ENCODE peak calls at places on chromosomes 16 and 17, in ten cellular contexts. V is right lobe of liver, Y is stomach, E is esophagus squamous epithelium, L is K562, D is uterus, R is heart left ventricle, Q is ovary, F is tibial nerve, J is transverse colon. K is an unnamed sample. For H3K36me3, the result is how much of the 10 kb centered on the place peaks cover.

GRCh38 chr16:28139530-28139929 is 72.2 kb downstream of the XPO6 start:
- DNase-seq in F (no peak), L (no peak), R (no peak), Y (no peak), Q (no peak), J (no peak), V (no peak), E (no peak), D (no peak), K (no peak)

GRCh38 chr17:28092109-28092508 is 49.6 kb downstream of the NLK start:
- DNase-seq in E (no peak), L (no peak), D (no peak), V (no peak), J (no peak), R (no peak), Q (no peak), F (no peak), Y (no peak), K (no peak)

GRCh38 chr17:51640108-51640622 is 379.8 kb downstream of the UTP18 start:
- DNase-seq in E (no peak), D (no peak), J (no peak), F (no peak), L (peak), R (no peak), Q (no peak), Y (no peak), V (no peak), K (peak)

GRCh38 chr16:13332713-13333255 is 431.4 kb downstream of the SHISA9 start:
- DNase-seq in F (no peak), V (no peak), R (no peak), D (no peak), L (no peak), J (no peak), Y (no peak), Q (no peak), E (no peak), K (no peak)

GRCh38 chr17:16443390-16444257 is 28.3 kb downstream of the TRPV2 start:
- DNase-seq in V (no peak), D (no peak), F (no peak), L (no peak), Q (no peak), E (no peak), R (no peak), Y (no peak), J (no peak), K (no peak)

GRCh38 chr17:44772308-44773024 is 13.7 kb downstream of the ADAM11 start:
- DNase-seq in J (no peak), L (no peak), F (no peak), E (no peak), R (no peak), V (no peak), D (no peak), Q (no peak), Y (no peak), K (no peak)

GRCh38 chr16:23296994-23297393 is 5.1 kb upstream of the SCNN1B start:
- DNase-seq in F (no peak), R (no peak), E (no peak), Y (peak), Q (no peak), L (peak), V (no peak), D (no peak), J (peak), K (peak)

GRCh38 chr16:17343729-17344128 is 127.0 kb downstream of the XYLT1 start:
- DNase-seq in R (no peak), L (no peak), Y (no peak), Q (no peak), F (no peak), V (no peak), J (no peak), D (no peak), E (no peak), K (no peak)

GRCh38 chr17:8152981-8153549 is 861 bp upstream of the PER1 start:
- DNase-seq in D (no peak), R (peak), Q (peak), L (peak), V (no peak), F (no peak), J (no peak), E (no peak), Y (no peak), K (no peak)

GRCh38 chr16:79334127-79334526 is 266.4 kb downstream of the MAF start:
- DNase-seq in Q (no peak), F (no peak), J (peak), E (no peak), D (no peak), V (no peak), Y (no peak), R (no peak), L (peak), K (peak)

GRCh38 chr16:5836979-5837670 is 739.5 kb upstream of the EEF2KMT start:
- DNase-seq in R (no peak), L (no peak), V (no peak), F (no peak), Y (no peak), J (no peak), E (no peak), Q (no peak), D (no peak), K (no peak)

GRCh38 chr17:12815642-12816141 is 26.4 kb downstream of the ARHGAP44 start:
- DNase-seq in V (no peak), L (no peak), J (no peak), D (no peak), Y (no peak), R (no peak), Q (no peak), F (no peak), E (no peak), K (no peak)

GRCh38 chr16:51120289-51121008 is 30.6 kb downstream of the SALL1 start:
- DNase-seq in Q (no peak), V (peak), R (no peak), Y (no peak), D (no peak), F (no peak), J (no peak), E (no peak), L (no peak), K (no peak)

GRCh38 chr16:13343981-13344380 is 442.6 kb downstream of the SHISA9 start:
- DNase-seq in L (no peak), Y (no peak), F (no peak), R (no peak), Q (no peak), E (no peak), V (no peak), J (no peak), D (no peak), K (no peak)

GRCh38 chr17:49817993-49818392 is 29.5 kb downstream of the KAT7 start:
- DNase-seq in V (no peak), Y (no peak), J (no peak), F (no peak), E (no peak), L (no peak), D (no peak), R (no peak), Q (no peak), K (no peak)

GRCh38 chr16:29662729-29663019 is 373 bp upstream of the SPN start:
- DNase-seq in F (no peak), Q (no peak), E (no peak), R (no peak), D (no peak), L (peak), Y (peak), J (peak), V (no peak), K (no peak)

GRCh38 chr16:15643453-15644305 is 725 bp upstream of the MARF1 start:
- DNase-seq in J (peak), Y (no peak), D (peak), L (peak), F (no peak), Q (peak), R (no peak), E (no peak), V (no peak), K (peak)

GRCh38 chr16:15641753-15642556 is 999 bp downstream of the MARF1 start:
- DNase-seq in R (no peak), E (no peak), J (no peak), V (no peak), F (no peak), D (no peak), Q (no peak), L (peak), Y (no peak), K (no peak)

GRCh38 chr16:15642557-15643452 is at the start of gene MARF1:
- DNase-seq in E (peak), V (peak), R (peak), L (peak), J (peak), D (peak), Y (peak), F (peak), Q (peak), K (peak)

GRCh38 chr16:15647615-15648014 is 2.4 kb upstream of the NDE1 start:
- DNase-seq in Y (no peak), D (no peak), Q (no peak), E (no peak), J (no peak), F (no peak), V (no peak), L (no peak), R (no peak), K (no peak)

GRCh38 chr16:15644306-15644961 is 1.5 kb upstream of the MARF1 start:
- DNase-seq in V (no peak), R (no peak), E (no peak), D (no peak), J (peak), Q (no peak), L (peak), Y (no peak), F (no peak), K (no peak)
- H3K27ac ChIP-seq in V (no peak), R (no peak), E (peak), D (no peak), J (peak), Q (no peak), L (peak), Y (no peak), F (peak), K (no peak)

DNA sequence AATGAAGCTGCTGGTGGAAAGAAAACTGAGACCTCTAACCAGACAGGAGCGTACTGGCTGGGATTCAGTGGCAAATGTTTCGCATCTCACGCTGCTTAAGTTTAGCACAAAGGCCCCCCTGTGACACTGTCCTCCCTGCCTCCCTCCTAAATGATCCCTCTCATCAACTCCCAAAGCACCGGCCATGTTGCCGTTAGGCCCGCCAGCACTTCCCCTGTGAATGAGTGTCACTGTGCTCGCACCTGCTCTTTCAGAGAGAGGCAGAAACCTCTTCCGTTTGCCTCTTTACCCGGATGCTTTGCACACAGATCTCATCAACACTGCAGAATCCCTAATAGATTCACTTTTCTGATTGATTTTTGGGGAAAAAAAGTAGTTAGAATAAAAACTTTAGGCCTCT is 26.5 kb downstream of the MBTPS1 start:
- DNase-seq in D (no peak), F (no peak), E (no peak), Y (no peak), R (no peak), Q (no peak), L (no peak), V (no peak), J (no peak), K (no peak)
- H3K36me3 ChIP-seq in D (under half), F (under half), E (half or more), Y (half or more), R (half or more), Q (under half), L (half or more), V (under half), J (under half), K (under half)

DNA sequence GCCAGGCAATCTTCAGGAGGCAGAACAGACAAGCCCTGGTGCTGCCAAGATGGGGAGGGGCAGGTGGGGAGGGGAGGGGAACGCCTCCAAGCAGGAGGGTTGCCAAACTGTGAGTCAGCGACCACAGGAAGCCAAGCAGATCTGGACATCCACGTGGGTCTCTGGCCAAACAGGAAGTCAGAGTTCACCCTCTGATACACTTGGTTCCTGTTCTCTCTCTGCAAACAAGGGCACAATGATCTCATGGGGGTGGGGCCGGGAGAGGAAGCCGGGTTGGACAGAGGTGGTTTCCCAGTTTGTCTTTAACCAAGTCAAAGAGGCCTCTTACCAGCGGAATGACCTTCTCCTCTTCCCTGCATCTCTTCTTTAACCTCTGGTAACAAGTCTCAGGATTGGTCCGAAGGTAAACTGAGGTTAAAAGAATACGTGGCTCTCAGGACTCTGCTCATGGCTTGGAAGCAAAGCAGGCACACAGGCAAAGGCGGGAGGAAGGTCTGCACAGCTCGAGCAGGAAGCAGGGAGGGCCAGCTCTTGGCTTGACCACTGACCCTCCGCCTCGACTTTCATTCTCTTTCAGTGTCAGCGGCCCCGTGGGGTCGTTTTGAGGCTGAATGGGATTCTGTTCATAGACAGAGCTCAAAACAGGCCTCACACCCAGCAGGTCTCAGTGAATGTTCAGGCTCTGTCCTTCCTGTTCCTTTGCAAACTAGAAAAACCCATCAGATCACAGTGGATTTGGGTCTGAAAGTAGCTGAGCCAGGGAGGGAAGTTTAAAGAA is 32.9 kb downstream of the TK2 start:
- DNase-seq in E (peak), D (peak), J (peak), F (peak), V (peak), Y (peak), R (peak), Q (peak), L (peak), K (peak)
- TF ChIP-seq POLR2A in E (peak), D (peak), J (peak), F (no peak), V (peak), Y (no peak), R (peak), Q (peak), L (peak), K (no peak)

DNA sequence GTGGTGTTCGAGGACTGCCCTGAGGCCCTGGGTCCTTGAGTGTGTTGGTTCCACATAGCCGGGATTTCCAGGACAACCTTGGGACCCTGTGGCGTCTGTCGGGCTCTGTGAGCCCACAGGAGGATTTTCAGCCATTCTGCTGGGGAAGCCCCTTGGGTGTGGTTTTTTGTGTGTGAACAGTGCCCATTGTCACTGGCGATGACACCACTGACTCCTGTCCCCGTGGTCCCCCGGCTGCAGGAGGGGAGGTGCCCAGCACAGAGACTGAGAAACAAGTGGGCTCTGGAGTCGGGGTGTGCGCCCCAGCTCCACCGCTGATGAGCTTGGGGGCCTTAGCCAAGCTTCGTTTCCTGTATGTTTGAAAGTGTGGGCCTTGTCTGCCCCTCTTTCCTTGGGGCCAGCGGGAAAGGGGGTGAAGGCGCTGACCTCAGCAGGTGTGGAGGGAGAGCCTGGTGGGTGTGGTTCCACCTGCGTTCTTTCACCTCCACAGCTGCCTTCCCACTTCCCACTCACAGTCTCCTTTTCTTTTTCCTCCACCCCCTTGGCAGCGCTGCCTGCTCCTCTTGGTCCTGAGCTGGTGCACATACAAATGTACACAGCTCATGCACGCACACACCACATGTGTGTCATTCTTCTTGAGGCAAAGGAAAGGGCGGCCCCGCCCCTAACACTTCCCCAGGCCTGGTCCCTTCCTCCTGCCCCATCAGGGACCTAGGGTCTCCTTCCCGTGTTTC is 16.1 kb downstream of the MGRN1 start:
- DNase-seq in Q (no peak), L (no peak), F (no peak), Y (peak), D (no peak), R (no peak), E (no peak), V (no peak), J (no peak), K (no peak)
- H3K27ac ChIP-seq in Q (no peak), L (no peak), F (no peak), Y (peak), D (no peak), R (no peak), E (no peak), V (no peak), J (no peak), K (no peak)

GRCh38 chr16:67229906-67230808 is 3.2 kb downstream of the TMEM208 start:
- DNase-seq in L (no peak), D (no peak), E (no peak), R (peak), F (no peak), Y (no peak), V (no peak), J (no peak), Q (no peak), K (no peak)
- H3K36me3 ChIP-seq in L (half or more), D (under half), E (under half), R (half or more), F (under half), Y (half or more), V (under half), J (under half), Q (under half), K (under half)

GRCh38 chr17:1180958-1181768 is 1.4 kb upstream of the ABR start:
- DNase-seq in Y (no peak), F (no peak), J (no peak), Q (peak), D (no peak), V (no peak), E (no peak), L (no peak), R (no peak), K (no peak)
- TF ChIP-seq POLR2A in Y (no peak), F (no peak), J (no peak), Q (no peak), D (no peak), V (no peak), E (no peak), L (no peak), R (no peak), K (no peak)

GRCh38 chr16:69863882-69864281 is 87.3 kb upstream of the CLEC18A start:
- DNase-seq in Y (no peak), R (no peak), E (no peak), D (no peak), Q (no peak), V (no peak), F (no peak), L (no peak), J (no peak), K (no peak)

GRCh38 chr16:69867796-69868565 is 83.2 kb upstream of the CLEC18A start:
- DNase-seq in V (no peak), Y (no peak), D (no peak), R (no peak), J (no peak), Q (no peak), L (no peak), F (no peak), E (no peak), K (no peak)

GRCh38 chr16:69861276-69862030 is 89.7 kb upstream of the CLEC18A start:
- DNase-seq in J (peak), E (no peak), V (no peak), L (no peak), F (no peak), Q (peak), R (no peak), Y (peak), D (peak), K (peak)

GRCh38 chr16:69870761-69871160 is 80.4 kb upstream of the CLEC18A start:
- DNase-seq in L (no peak), F (no peak), D (no peak), Y (no peak), V (no peak), Q (no peak), E (no peak), J (no peak), R (no peak), K (no peak)

DNA sequence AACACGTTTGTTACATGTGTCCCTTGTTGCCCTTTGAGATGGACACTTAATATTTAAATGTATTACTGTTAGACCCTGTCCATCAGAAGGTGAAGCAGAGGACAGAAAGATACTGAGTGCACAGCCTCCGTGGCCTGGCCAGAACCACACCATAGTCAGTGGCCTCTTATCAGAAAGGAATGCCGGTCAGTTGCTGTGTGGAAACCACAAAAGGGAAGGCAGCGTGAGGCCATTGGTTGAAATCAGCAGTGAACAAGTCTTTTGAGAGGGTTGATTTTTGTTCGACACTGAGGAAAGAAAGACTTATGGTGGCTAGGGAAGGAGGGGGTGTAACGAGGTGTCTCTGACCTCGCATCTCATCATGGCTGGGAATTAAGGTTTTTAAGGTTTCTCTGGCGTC is 85.4 kb upstream of the CLEC18A start:
- DNase-seq in J (no peak), E (no peak), V (no peak), L (peak), R (no peak), Q (no peak), D (no peak), F (no peak), Y (peak), K (no peak)
- H3K27ac ChIP-seq in J (no peak), E (no peak), V (no peak), L (peak), R (peak), Q (no peak), D (no peak), F (no peak), Y (no peak), K (no peak)

GRCh38 chr16:87705780-87706277 is 60.0 kb downstream of the KLHDC4 start:
- DNase-seq in D (no peak), E (no peak), L (no peak), F (no peak), Y (peak), J (no peak), V (no peak), R (no peak), Q (no peak), K (no peak)

GRCh38 chr16:87707097-87707496 is 58.7 kb downstream of the KLHDC4 start:
- DNase-seq in Y (no peak), L (no peak), R (no peak), F (no peak), E (no peak), V (no peak), D (no peak), Q (no peak), J (no peak), K (no peak)

GRCh38 chr16:87707714-87708113 is 58.1 kb downstream of the KLHDC4 start:
- DNase-seq in J (no peak), R (no peak), Y (no peak), D (no peak), E (no peak), F (no peak), Q (no peak), V (no peak), L (no peak), K (no peak)

GRCh38 chr16:87704754-87705353 is 60.9 kb downstream of the KLHDC4 start:
- DNase-seq in Q (no peak), E (no peak), J (no peak), F (no peak), Y (no peak), D (no peak), V (no peak), R (no peak), L (no peak), K (no peak)

GRCh38 chr16:87706278-87707000 is 59.3 kb downstream of the KLHDC4 start:
- DNase-seq in Y (no peak), F (no peak), L (no peak), J (no peak), D (no peak), R (no peak), E (no peak), V (no peak), Q (no peak), K (no peak)
- H3K36me3 ChIP-seq in Y (half or more), F (under half), L (half or more), J (under half), D (under half), R (half or more), E (under half), V (under half), Q (under half), K (under half)

GRCh38 chr16:89657442-89658220 is at the start of the genes CHMP1A and SPATA33:
- DNase-seq in V (peak), L (peak), Y (peak), R (peak), F (peak), D (peak), J (peak), Q (peak), E (peak), K (peak)
- TF ChIP-seq POLR2A in V (peak), L (peak), Y (no peak), R (peak), F (no peak), D (no peak), J (peak), Q (peak), E (peak), K (no peak)